ENCODE peak calls at places on chromosomes 3 and 15, in four cellular contexts. One of them, this sample, is unnamed.

GRCh38 chr3:69761896-69762789 is 22.9 kb downstream of the MITF start:
- DNase-seq in body of pancreas: no peak
- DNase-seq in GM12865: peak
- DNase-seq in cardiac fibroblast: peak
- DNase-seq in this sample: no peak

GRCh38 chr3:111593666-111594065 is 1.5 kb downstream of the ZBED2 start:
- DNase-seq in body of pancreas: no peak
- DNase-seq in GM12865: no peak
- DNase-seq in cardiac fibroblast: no peak
- DNase-seq in this sample: no peak

GRCh38 chr15:29143909-29144308 is 125.7 kb downstream of the NSMCE3 start:
- DNase-seq in body of pancreas: no peak
- DNase-seq in GM12865: peak
- DNase-seq in cardiac fibroblast: peak
- DNase-seq in this sample: no peak

GRCh38 chr15:91694131-91694828 is 159.2 kb upstream of the SLCO3A1 start:
- DNase-seq in body of pancreas: no peak
- DNase-seq in GM12865: no peak
- DNase-seq in cardiac fibroblast: peak
- DNase-seq in this sample: no peak

GRCh38 chr3:14204605-14205284 is 26.1 kb downstream of the LSM3 start:
- DNase-seq in body of pancreas: peak
- DNase-seq in GM12865: no peak
- DNase-seq in cardiac fibroblast: peak
- DNase-seq in this sample: peak

GRCh38 chr3:39064646-39065045 is 12.8 kb downstream of the WDR48 start:
- DNase-seq in body of pancreas: no peak
- DNase-seq in GM12865: no peak
- DNase-seq in cardiac fibroblast: peak
- DNase-seq in this sample: no peak

GRCh38 chr3:141941093-141941492 is 64.7 kb downstream of the ATP1B3 start:
- DNase-seq in body of pancreas: no peak
- DNase-seq in GM12865: no peak
- DNase-seq in cardiac fibroblast: no peak
- DNase-seq in this sample: no peak

GRCh38 chr3:28242519-28242918 is 1.1 kb downstream of the CMC1 start:
- DNase-seq in body of pancreas: no peak
- DNase-seq in GM12865: no peak
- DNase-seq in cardiac fibroblast: no peak
- DNase-seq in this sample: no peak

GRCh38 chr15:68224546-68225250 is 4.8 kb downstream of the CLN6 start:
- DNase-seq in body of pancreas: no peak
- DNase-seq in GM12865: peak
- DNase-seq in cardiac fibroblast: no peak
- DNase-seq in this sample: peak